ENCODE peak calls at places on chromosomes 5 and 9, in seven cellular contexts. R, A, P, W, J, S and H are unnamed samples.
A peak's percentile ranks its signal among the peaks of the same experiment; 100 is the strongest.

GRCh38 chr5:159797566-159797965 is 118.7 kb upstream of the ADRA1B start:
- DNase-seq in J (no peak), A (no peak), W (no peak), R (no peak), S (no peak), P (no peak), H (no peak)

GRCh38 chr9:122144006-122144405 is 15.6 kb downstream of the NDUFA8 start:
- DNase-seq in R (no peak), P (no peak), W (no peak), S (no peak), A (no peak), J (no peak), H (no peak)

GRCh38 chr9:93669116-93669957 is 93.0 kb downstream of the PHF2 start:
- DNase-seq in W (peak; percentile 30), J (no peak), R (peak; percentile 8), S (peak; percentile 49), A (no peak), P (no peak), H (no peak)

GRCh38 chr5:139671096-139671841 is 23.1 kb downstream of the CXXC5 start:
- DNase-seq in W (no peak), A (no peak), P (no peak), S (no peak), J (peak; percentile 76), R (peak; percentile 47), H (no peak)

GRCh38 chr5:10635861-10636350 is 72.0 kb downstream of the ANKRD33B start:
- DNase-seq in P (no peak), W (no peak), A (no peak), J (no peak), R (no peak), S (peak; percentile 56), H (no peak)

GRCh38 chr9:132957805-132958204 is 13.4 kb upstream of the TSC1 start:
- DNase-seq in A (no peak), W (no peak), R (no peak), P (no peak), S (no peak), J (no peak), H (no peak)

GRCh38 chr5:96997265-96997859 is 61.5 kb downstream of the LNPEP start:
- DNase-seq in S (no peak), W (no peak), J (peak; percentile 10), R (no peak), P (no peak), A (peak; percentile 13), H (no peak)

GRCh38 chr5:14272548-14273205 is 129.5 kb downstream of the TRIO start:
- DNase-seq in W (no peak), A (no peak), J (no peak), R (no peak), P (no peak), S (no peak), H (no peak)

GRCh38 chr9:20479419-20480155 is 142.7 kb downstream of the MLLT3 start:
- DNase-seq in S (no peak), J (no peak), W (no peak), A (no peak), R (no peak), P (no peak), H (no peak)

GRCh38 chr9:38371495-38371894 is 21.0 kb upstream of the ALDH1B1 start:
- DNase-seq in A (no peak), W (no peak), S (no peak), J (no peak), R (no peak), P (peak; percentile 15), H (no peak)

GRCh38 chr5:133902521-133903118 is 65.8 kb downstream of the C5orf15 start:
- DNase-seq in J (no peak), R (no peak), A (no peak), S (no peak), P (no peak), W (no peak), H (no peak)

GRCh38 chr9:110588296-110588695 is 8.8 kb upstream of the SVEP1 start:
- DNase-seq in J (no peak), W (no peak), P (no peak), R (no peak), S (no peak), A (no peak), H (no peak)

GRCh38 chr5:154793599-154794524 is 38.7 kb downstream of the LARP1 start:
- DNase-seq in P (no peak), W (no peak), S (no peak), J (no peak), R (no peak), A (no peak), H (no peak)

GRCh38 chr5:141208478-141208877 is at the start of gene PCDHB12:
- DNase-seq in P (no peak), J (peak; percentile 31), S (no peak), W (no peak), A (no peak), R (no peak), H (no peak)

GRCh38 chr5:54440456-54440893 is 15.0 kb upstream of the HSPB3 start:
- DNase-seq in J (no peak), P (no peak), W (no peak), S (no peak), R (no peak), A (no peak), H (no peak)

GRCh38 chr5:139885172-139885856 is 89.7 kb downstream of the PSD2 start:
- DNase-seq in R (no peak), P (no peak), J (no peak), A (no peak), W (no peak), S (no peak), H (no peak)

GRCh38 chr9:88052446-88052845 is 78.1 kb upstream of the CDK20 start:
- DNase-seq in R (no peak), S (no peak), A (no peak), W (no peak), J (no peak), P (no peak), H (no peak)

GRCh38 chr5:146428658-146429057 is 18.5 kb upstream of the TCERG1 start:
- DNase-seq in S (no peak), W (no peak), R (no peak), P (no peak), A (no peak), J (no peak), H (no peak)

GRCh38 chr5:493758-494157 is 30.5 kb downstream of the SLC9A3 start:
- DNase-seq in P (no peak), W (no peak), J (no peak), R (no peak), A (no peak), S (no peak), H (no peak)

GRCh38 chr9:99030082-99030481 is 74.8 kb upstream of the TGFBR1 start:
- DNase-seq in A (no peak), P (no peak), J (no peak), R (no peak), W (no peak), S (peak; percentile 7), H (no peak)

GRCh38 chr5:82446765-82447164 is 168.6 kb upstream of the RPS23 start:
- DNase-seq in S (no peak), W (no peak), J (no peak), A (no peak), P (no peak), R (no peak), H (no peak)

GRCh38 chr5:20538341-20538740 is 550.3 kb upstream of the CDH18 start:
- DNase-seq in R (no peak), S (no peak), J (no peak), P (no peak), A (no peak), W (no peak), H (no peak)

GRCh38 chr5:14250094-14250777 is 107.1 kb downstream of the TRIO start:
- DNase-seq in W (peak; percentile 76), S (no peak), P (no peak), J (no peak), R (peak; percentile 66), A (no peak), H (peak; percentile 55)

GRCh38 chr5:42950466-42951168 is 89.5 kb downstream of the ANXA2R start:
- DNase-seq in R (peak; percentile 43), A (peak; percentile 64), W (peak; percentile 52), S (peak; percentile 84), J (peak; percentile 71), P (peak; percentile 63), H (peak; percentile 81)

GRCh38 chr5:32785639-32786216 is 74.6 kb downstream of the NPR3 start:
- DNase-seq in J (peak; percentile 68), S (no peak), R (no peak), P (no peak), A (no peak), W (no peak), H (no peak)

GRCh38 chr5:39158127-39158593 is 61.2 kb downstream of the FYB1 start:
- DNase-seq in A (no peak), W (peak; percentile 61), S (no peak), R (peak; percentile 23), P (no peak), J (no peak), H (peak; percentile 14)

GRCh38 chr9:21796768-21797167 is 5.7 kb upstream of the MTAP start:
- DNase-seq in A (no peak), R (no peak), W (no peak), J (no peak), P (no peak), S (no peak), H (no peak)

GRCh38 chr5:80255425-80255751 is 460 bp downstream of the SERINC5 start:
- DNase-seq in A (peak; percentile 30), R (peak; percentile 69), W (peak; percentile 82), S (no peak), P (no peak), J (no peak), H (peak; percentile 57)

GRCh38 chr9:127390563-127390962 is 6.4 kb upstream of the SLC2A8 start:
- DNase-seq in P (no peak), R (no peak), J (no peak), W (no peak), S (no peak), A (no peak), H (no peak)

GRCh38 chr5:141915881-141916336 is 7.8 kb upstream of the DELE1 start:
- DNase-seq in A (no peak), J (no peak), W (no peak), S (peak; percentile 38), P (no peak), R (peak; percentile 41), H (peak; percentile 37)

GRCh38 chr9:1173986-1174385 is 123.8 kb downstream of the DMRT2 start:
- DNase-seq in A (no peak), S (no peak), P (no peak), J (no peak), R (no peak), W (no peak), H (no peak)

GRCh38 chr5:122101636-122102285 is 23.7 kb upstream of the LOX start:
- DNase-seq in P (no peak), W (no peak), J (peak; percentile 3), S (no peak), R (no peak), A (no peak), H (no peak)

GRCh38 chr5:150278916-150279315 is 10.7 kb downstream of the CAMK2A start:
- DNase-seq in W (no peak), A (no peak), R (no peak), S (no peak), J (no peak), P (no peak), H (no peak)

GRCh38 chr9:98191615-98192502 is 578 bp downstream of the CORO2A start:
- DNase-seq in S (peak; percentile 76), J (no peak), P (peak; percentile 29), A (peak; percentile 21), W (peak; percentile 52), R (no peak), H (peak; percentile 17)

GRCh38 chr9:77457916-77458592 is 190.1 kb downstream of the GNA14 start:
- DNase-seq in P (peak; percentile 23), W (peak; percentile 51), A (peak; percentile 43), S (peak; percentile 78), R (peak; percentile 26), J (peak; percentile 79), H (peak; percentile 56)